ENCODE peak calls at places on chromosomes 2 and 18, in five cellular contexts. J is SK-N-SH, P is K562, G is GM12878, M is HepG2. T is an unnamed sample.

GRCh38 chr18:33578371-33579146 is 540 bp downstream of the ASXL3 start:
- DNase-seq in P (no peak), G (no peak), M (peak), J (no peak), T (peak)

GRCh38 chr2:48108455-48108854 is 202.2 kb upstream of the FBXO11 start:
- DNase-seq in M (no peak), J (no peak), P (no peak), G (no peak), T (no peak)

GRCh38 chr2:160207804-160208661 is 8.0 kb upstream of the ITGB6 start:
- DNase-seq in G (peak), M (peak), P (no peak), J (peak), T (no peak)

GRCh38 chr2:62196278-62196901 is 475 bp downstream of the B3GNT2 start:
- DNase-seq in G (no peak), J (peak), M (peak), P (peak), T (no peak)

GRCh38 chr18:68056936-68057335 is 540.4 kb upstream of the DSEL start:
- DNase-seq in J (no peak), M (no peak), P (no peak), G (no peak), T (no peak)

GRCh38 chr2:169452080-169452479 is 27.2 kb upstream of the BBS5 start:
- DNase-seq in J (peak), G (no peak), M (peak), P (peak), T (peak)

GRCh38 chr18:22186484-22186971 is 17.1 kb downstream of the GATA6 start:
- DNase-seq in G (no peak), M (no peak), J (no peak), P (no peak), T (no peak)

GRCh38 chr2:68385232-68385906 is 20.3 kb downstream of the PLEK start:
- DNase-seq in P (no peak), J (no peak), M (no peak), G (peak), T (no peak)

GRCh38 chr18:63476666-63477065 is at the start of gene SERPINB5:
- DNase-seq in G (no peak), J (no peak), M (no peak), P (no peak), T (no peak)

GRCh38 chr18:75784413-75784812 is 356.9 kb upstream of the SMIM21 start:
- DNase-seq in J (peak), P (no peak), M (no peak), G (no peak), T (no peak)

GRCh38 chr2:105744091-105744908 is 412 bp upstream of the NCK2 start:
- DNase-seq in P (peak), J (peak), M (peak), G (no peak), T (peak)

GRCh38 chr2:23658466-23658942 is 268.4 kb downstream of the ATAD2B start:
- DNase-seq in J (no peak), G (no peak), M (peak), P (peak), T (no peak)

GRCh38 chr18:9808190-9808529 is 77.6 kb upstream of the TXNDC2 start:
- DNase-seq in G (no peak), P (no peak), J (no peak), M (no peak), T (no peak)

GRCh38 chr18:1014951-1015627 is 110.4 kb downstream of the ADCYAP1 start:
- DNase-seq in M (no peak), G (no peak), J (no peak), P (no peak), T (no peak)

GRCh38 chr2:14866953-14867352 is 234.4 kb downstream of the LRATD1 start:
- DNase-seq in J (no peak), M (no peak), G (no peak), P (no peak), T (no peak)

GRCh38 chr18:78032574-78032973 is 782.9 kb downstream of the GALR1 start:
- DNase-seq in G (no peak), J (no peak), P (no peak), M (no peak), T (no peak)
- TF ChIP-seq FOXM1 in G (no peak), J (no peak), P (no peak), M (no peak), T (no peak)

DNA sequence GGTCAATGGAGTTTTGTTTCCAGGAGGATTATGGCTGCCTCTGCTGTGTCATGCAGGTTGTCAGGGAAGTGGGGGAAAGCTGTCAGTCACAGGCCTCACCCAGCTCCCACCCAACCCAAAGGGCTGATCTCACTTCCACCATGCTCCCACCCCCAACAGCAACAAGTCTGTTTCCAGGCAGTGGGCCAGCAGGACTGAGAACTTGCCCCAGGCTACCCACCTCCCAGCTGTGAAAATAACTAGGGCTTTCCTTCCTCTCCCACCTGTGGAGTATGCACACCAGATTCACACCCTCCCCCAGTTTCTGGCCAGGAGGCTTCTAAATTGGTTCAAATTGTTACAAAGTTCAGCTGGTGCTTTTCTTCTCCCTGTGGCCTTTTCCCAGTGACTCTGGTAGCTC is 95.6 kb upstream of the ACVR1 start:
- DNase-seq in M (no peak), G (no peak), P (peak), J (no peak), T (no peak)
- TF ChIP-seq FOXM1 in M (no peak), G (no peak), P (no peak), J (no peak), T (no peak)

GRCh38 chr18:5106730-5107129 is 90.3 kb downstream of the AKAIN1 start:
- DNase-seq in P (peak), G (no peak), J (no peak), M (no peak), T (no peak)

GRCh38 chr18:5104246-5104645 is 92.8 kb downstream of the AKAIN1 start:
- DNase-seq in J (no peak), M (no peak), G (no peak), P (no peak), T (no peak)

GRCh38 chr18:5107990-5108389 is 89.1 kb downstream of the AKAIN1 start:
- DNase-seq in M (no peak), J (no peak), P (no peak), G (no peak), T (no peak)

GRCh38 chr18:5103693-5104092 is 93.4 kb downstream of the AKAIN1 start:
- DNase-seq in P (peak), G (no peak), M (no peak), J (no peak), T (no peak)

DNA sequence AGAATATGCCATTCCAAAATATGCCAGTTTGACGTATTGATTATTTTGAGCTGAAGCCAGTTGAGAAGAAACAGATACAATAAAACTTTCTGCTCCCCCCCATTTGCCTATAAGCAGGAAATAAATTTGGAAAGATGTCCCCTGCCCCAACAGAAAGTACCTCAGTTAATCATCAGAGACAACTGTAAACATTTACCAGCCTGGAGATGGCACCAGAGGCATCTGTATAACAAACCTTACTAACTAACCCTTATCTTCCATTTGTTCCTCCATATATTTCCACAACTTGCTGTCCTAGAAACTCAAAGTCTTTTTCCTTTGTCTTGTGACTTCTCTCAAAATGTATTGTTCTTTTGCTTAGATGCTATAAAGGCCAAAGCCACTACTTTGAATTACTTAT is 93.8 kb downstream of the AKAIN1 start:
- DNase-seq in G (no peak), J (no peak), P (no peak), M (no peak), T (no peak)
- TF ChIP-seq FOXM1 in G (no peak), J (no peak), P (no peak), M (no peak), T (no peak)

GRCh38 chr18:8758466-8758865 is 53.1 kb downstream of the MTCL1 start:
- DNase-seq in J (no peak), P (no peak), G (no peak), M (no peak), T (no peak)

GRCh38 chr18:8757598-8757997 is 52.2 kb downstream of the MTCL1 start:
- DNase-seq in G (no peak), J (no peak), M (no peak), P (no peak), T (no peak)

GRCh38 chr18:8752329-8752728 is 47.0 kb downstream of the MTCL1 start:
- DNase-seq in M (no peak), G (no peak), P (no peak), J (no peak), T (no peak)

GRCh38 chr18:8756571-8756970 is 51.2 kb downstream of the MTCL1 start:
- DNase-seq in J (no peak), G (no peak), M (no peak), P (no peak), T (no peak)

DNA sequence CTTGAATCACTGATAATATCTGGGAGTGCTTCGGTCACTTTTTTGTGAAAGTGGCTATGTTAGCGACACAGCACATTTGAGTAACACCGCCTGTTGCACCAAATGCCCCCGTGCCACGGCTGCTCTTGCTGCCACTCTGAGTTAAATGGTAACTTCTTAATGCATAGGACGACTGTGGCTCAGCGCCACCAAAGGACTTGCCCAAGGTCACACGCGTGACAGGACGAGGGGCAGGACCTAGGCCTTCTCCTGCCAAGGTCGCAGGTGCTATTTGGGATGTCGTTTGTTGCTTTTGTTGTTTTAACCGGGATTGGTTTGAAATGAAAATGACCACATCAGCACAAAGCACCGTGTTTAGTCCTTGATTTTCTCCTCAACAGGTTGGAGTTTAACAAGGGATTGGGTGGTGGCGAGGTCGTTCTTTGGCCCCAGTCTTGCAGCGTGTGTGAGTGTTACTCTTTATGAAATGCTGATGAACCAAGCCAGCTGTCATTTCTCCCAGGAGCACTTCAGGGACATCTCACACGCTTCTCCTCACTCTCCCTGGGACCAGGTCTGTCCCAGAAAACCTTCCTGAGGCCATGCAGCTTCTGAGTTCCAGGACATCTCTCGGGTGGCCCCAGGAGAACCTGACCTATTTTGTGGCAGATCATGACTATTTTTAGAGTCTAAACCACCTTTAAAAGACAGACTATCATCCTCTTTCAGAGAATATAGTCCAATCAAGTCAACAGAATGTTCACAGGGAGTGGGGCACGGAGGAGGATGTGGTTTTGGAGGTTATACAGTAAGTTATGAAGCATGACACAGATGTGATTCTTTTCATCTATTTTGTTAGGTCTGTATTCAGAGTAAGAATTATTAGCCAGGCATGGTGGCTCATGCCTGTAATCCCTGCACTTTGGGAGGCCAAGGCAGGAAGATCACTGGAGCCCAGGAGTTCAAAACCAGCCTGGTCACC is 49.9 kb downstream of the MTCL1 start:
- DNase-seq in M (no peak), G (peak), P (no peak), J (no peak), T (no peak)
- TF ChIP-seq FOXM1 in M (no peak), G (no peak), P (no peak), J (no peak), T (no peak)

GRCh38 chr18:37430346-37431076 is 135.1 kb downstream of the CELF4 start:
- DNase-seq in J (peak), P (peak), G (no peak), M (no peak), T (peak)
- TF ChIP-seq FOXM1 in J (no peak), P (no peak), G (no peak), M (no peak), T (no peak)

DNA sequence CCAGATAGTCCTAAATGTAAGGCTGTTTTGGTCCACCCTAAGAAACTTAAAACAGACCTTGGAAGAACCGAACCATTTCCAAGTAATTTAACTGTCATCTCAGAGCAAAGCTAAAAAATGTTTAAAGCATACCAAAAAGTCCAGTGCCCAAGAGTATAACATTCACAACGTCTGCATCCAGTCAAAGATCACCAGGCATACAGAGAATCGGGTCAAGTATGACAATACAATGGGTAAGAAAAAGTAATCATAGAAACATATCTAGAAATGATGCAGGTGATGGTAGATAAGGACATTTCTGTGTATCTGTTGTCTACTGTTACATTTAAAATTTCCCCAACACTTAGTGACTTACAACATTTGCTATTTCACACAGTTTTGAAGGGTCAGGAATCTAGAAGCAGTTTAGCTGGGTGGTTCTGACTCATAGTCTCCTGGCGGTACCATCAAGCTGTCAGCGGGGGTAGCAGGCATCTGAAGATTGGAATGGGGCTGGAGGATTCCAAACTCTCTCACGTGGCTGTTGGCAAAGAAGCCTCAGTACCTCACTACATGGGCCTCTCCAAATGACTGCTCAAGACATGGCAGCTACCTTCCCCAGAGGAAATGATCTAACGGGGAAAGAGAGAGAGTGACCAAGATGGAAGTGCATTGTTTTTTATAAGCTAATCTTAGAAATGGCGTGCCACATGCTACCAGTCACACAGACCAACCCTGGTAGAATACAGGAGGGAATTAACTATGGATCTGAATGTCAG is 36.6 kb upstream of the DYNC2LI1 start:
- DNase-seq in M (no peak), P (peak), G (no peak), J (no peak), T (no peak)
- TF ChIP-seq FOXM1 in M (no peak), P (no peak), G (no peak), J (no peak), T (no peak)

GRCh38 chr2:71833272-71833671 is 314.4 kb downstream of the CYP26B1 start:
- DNase-seq in G (no peak), M (no peak), J (no peak), P (no peak), T (no peak)

GRCh38 chr2:71832844-71833243 is 314.8 kb downstream of the CYP26B1 start:
- DNase-seq in G (no peak), J (no peak), P (no peak), M (no peak), T (no peak)

GRCh38 chr2:71832388-71832787 is 315.3 kb downstream of the CYP26B1 start:
- DNase-seq in G (no peak), J (no peak), P (no peak), M (no peak), T (no peak)

GRCh38 chr2:71830497-71831207 is 317.0 kb downstream of the CYP26B1 start:
- DNase-seq in P (no peak), J (no peak), M (no peak), G (no peak), T (no peak)

DNA sequence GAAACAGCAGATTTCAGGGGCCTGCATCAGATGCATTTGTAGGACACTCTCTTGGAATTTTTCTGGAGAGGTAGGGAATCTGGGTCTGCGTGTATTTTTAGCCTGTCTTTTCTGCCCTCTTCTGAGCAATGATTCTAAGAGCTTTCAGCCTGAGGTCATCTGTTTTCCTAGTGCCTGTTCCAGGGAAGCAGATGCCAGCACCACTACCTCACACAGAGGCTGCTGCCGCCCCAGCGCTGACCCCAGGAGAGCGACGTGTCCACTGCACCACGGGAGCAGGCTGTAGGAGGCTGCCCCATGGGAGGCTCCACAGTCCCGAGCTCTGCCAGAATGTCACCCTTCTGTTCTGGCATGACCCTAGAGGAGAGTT is 316.5 kb downstream of the CYP26B1 start:
- DNase-seq in M (no peak), J (no peak), G (no peak), P (no peak), T (no peak)
- TF ChIP-seq FOXM1 in M (no peak), J (peak), G (no peak), P (no peak), T (no peak)

GRCh38 chr2:229714736-229715541 is 584 bp upstream of the DNER start:
- DNase-seq in G (no peak), M (peak), J (peak), P (peak), T (peak)

GRCh38 chr2:229713371-229714079 is 830 bp downstream of the DNER start:
- DNase-seq in M (no peak), G (no peak), J (peak), P (no peak), T (peak)

GRCh38 chr2:229715895-229716507 is 1.6 kb upstream of the DNER start:
- DNase-seq in G (no peak), J (peak), P (peak), M (peak), T (peak)

GRCh38 chr2:229712125-229712524 is 2.2 kb downstream of the DNER start:
- DNase-seq in G (no peak), P (no peak), J (no peak), M (no peak), T (no peak)

GRCh38 chr2:229714080-229714735 is at the start of gene DNER:
- DNase-seq in P (peak), G (no peak), M (no peak), J (peak), T (peak)
- TF ChIP-seq FOXM1 in P (no peak), G (no peak), M (no peak), J (no peak), T (no peak)